ENCODE peak calls at places on chromosomes 16 and 17, in eight cellular contexts. P is prostate gland, R is tibial artery, Q is fibroblast of the aortic adventitia, F is heart left ventricle, G is LNCaP clone FGC, X is AG04449, J is psoas muscle. D is an unnamed sample.
A peak's percentile ranks its signal among the peaks of the same experiment; 100 is the strongest.

GRCh38 chr17:9055281-9055680 is 34.0 kb downstream of the NTN1 start:
- DNase-seq in P (no peak), F (no peak), Q (no peak), G (no peak), R (no peak), X (no peak), J (no peak), D (no peak)

GRCh38 chr17:17252149-17252810 is 15.3 kb upstream of the FLCN start:
- DNase-seq in J (no peak), F (no peak), R (no peak), P (no peak), X (no peak), Q (no peak), G (peak; percentile 26), D (no peak)

GRCh38 chr17:70582777-70583176 is 413.4 kb downstream of the KCNJ2 start:
- DNase-seq in G (no peak), Q (no peak), F (no peak), X (no peak), R (no peak), P (no peak), J (no peak), D (no peak)

GRCh38 chr16:13873835-13874438 is 46.0 kb upstream of the ERCC4 start:
- DNase-seq in Q (peak; percentile 9), G (no peak), R (no peak), P (no peak), J (no peak), F (no peak), X (no peak), D (peak; percentile 12)

GRCh38 chr17:39605492-39606433 is 2.0 kb downstream of the NEUROD2 start:
- DNase-seq in F (no peak), X (no peak), Q (peak; percentile 6), R (no peak), G (no peak), J (no peak), P (no peak), D (no peak)

GRCh38 chr17:40796846-40797245 is 2.9 kb downstream of the KRT28 start:
- DNase-seq in J (no peak), P (no peak), F (no peak), R (no peak), G (no peak), Q (no peak), X (no peak), D (no peak)

GRCh38 chr17:44971776-44972483 is 3.8 kb upstream of the C1QL1 start:
- DNase-seq in R (no peak), Q (no peak), X (peak; percentile 17), G (no peak), F (no peak), P (no peak), J (no peak), D (peak; percentile 37)

GRCh38 chr17:29870836-29871430 is 59.1 kb downstream of the SSH2 start:
- DNase-seq in X (no peak), Q (peak; percentile 5), J (no peak), P (no peak), R (no peak), F (no peak), G (no peak), D (peak; percentile 41)

GRCh38 chr17:60321336-60322055 is 70.4 kb downstream of the USP32 start:
- DNase-seq in F (no peak), J (no peak), G (no peak), R (no peak), P (no peak), X (no peak), Q (no peak), D (no peak)

GRCh38 chr17:17549732-17550366 is 41.7 kb downstream of the PEMT start:
- DNase-seq in Q (no peak), R (no peak), G (no peak), X (no peak), P (no peak), F (no peak), J (no peak), D (no peak)

GRCh38 chr16:22643886-22644285 is 133.2 kb downstream of the NPIPB5 start:
- DNase-seq in R (no peak), Q (no peak), P (no peak), J (no peak), F (no peak), X (no peak), G (no peak), D (no peak)

GRCh38 chr16:10088380-10088793 is 93.8 kb downstream of the GRIN2A start:
- DNase-seq in F (peak; percentile 16), G (no peak), Q (peak; percentile 59), P (no peak), X (no peak), J (no peak), R (peak; percentile 23), D (peak; percentile 18)

GRCh38 chr17:28076138-28076537 is 33.7 kb downstream of the NLK start:
- DNase-seq in P (no peak), Q (no peak), G (no peak), F (no peak), R (no peak), J (no peak), X (no peak), D (no peak)

GRCh38 chr16:85641776-85642176 is 28.7 kb downstream of the GSE1 start:
- DNase-seq in X (no peak), J (peak; percentile 77), G (no peak), Q (peak; percentile 37), F (no peak), P (peak; percentile 66), R (peak; percentile 50), D (peak; percentile 56)

GRCh38 chr17:46975287-46975686 is 3.8 kb downstream of the RPRML start:
- DNase-seq in G (no peak), Q (no peak), X (no peak), F (no peak), P (no peak), J (no peak), R (no peak), D (no peak)
- H3K4me3 ChIP-seq in G (no peak overlapping the region), Q (no peak overlapping the region), X (no peak overlapping the region), F (no peak overlapping the region), P (no peak overlapping the region), J (no peak overlapping the region), R (no peak overlapping the region), D (no peak overlapping the region)

DNA sequence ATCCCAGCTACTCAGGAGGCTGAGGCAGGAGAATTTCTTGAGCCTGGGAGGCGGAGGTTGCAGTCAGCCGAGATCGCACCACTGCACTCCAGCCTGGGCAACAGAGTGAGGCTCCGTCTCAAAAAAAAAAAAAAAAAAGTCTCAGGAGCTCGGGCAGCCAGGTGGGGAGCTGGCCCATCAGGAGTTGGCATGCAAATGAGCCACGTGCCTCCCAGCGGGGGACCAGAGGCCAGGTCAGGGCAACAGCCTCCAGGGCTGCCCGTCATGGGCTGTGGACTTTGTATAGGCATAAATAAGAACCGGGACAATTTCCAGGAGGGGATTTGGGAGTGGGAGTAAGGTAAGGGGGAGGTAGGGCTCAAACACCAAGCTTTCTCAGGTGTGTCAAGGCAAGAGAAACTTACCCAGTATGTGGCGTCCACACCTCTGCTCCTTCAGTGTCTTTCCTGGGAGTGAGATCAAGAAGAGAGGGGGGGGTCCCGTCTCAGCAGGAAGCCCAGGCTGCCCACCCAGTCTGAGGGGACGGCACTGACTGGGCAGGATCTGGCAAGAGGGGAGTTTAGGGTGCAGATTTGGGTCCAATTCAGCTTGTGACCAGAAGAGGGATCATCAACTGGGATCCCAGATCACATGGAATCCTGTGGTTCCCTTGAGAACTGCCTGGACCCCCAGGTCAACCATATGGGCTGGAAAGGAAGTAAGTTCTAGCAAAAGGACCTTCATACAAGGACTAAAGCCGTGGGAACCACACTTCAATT is 22.3 kb upstream of the G6PC1 start:
- DNase-seq in P (no peak), Q (no peak), F (no peak), G (peak; percentile 10), J (no peak), X (no peak), R (no peak), D (no peak)
- TF ChIP-seq CTCF in P (no peak), Q (no peak), F (no peak), G (no peak), J (no peak), X (no peak), R (no peak), D (no peak)

GRCh38 chr16:87515475-87516330 is 22.9 kb upstream of the ZCCHC14 start:
- DNase-seq in Q (peak; percentile 34), J (no peak), P (no peak), G (no peak), F (no peak), R (no peak), X (no peak), D (no peak)
- H3K4me3 ChIP-seq in Q (no peak overlapping the region), J (no peak overlapping the region), P (no peak overlapping the region), G (no peak overlapping the region), F (no peak overlapping the region), R (no peak overlapping the region), X (no peak overlapping the region), D (no peak overlapping the region)

GRCh38 chr16:3095869-3096268 is 3.2 kb downstream of the ZSCAN10 start:
- DNase-seq in G (no peak), X (no peak), J (no peak), P (no peak), R (no peak), F (no peak), Q (no peak), D (no peak)
- TF ChIP-seq CTCF in G (no peak), X (no peak), J (peak; percentile 14), P (no peak), R (no peak), F (no peak), Q (peak; percentile 36), D (peak; percentile 29)

GRCh38 chr16:81610936-81611335 is 166.3 kb downstream of the CMIP start:
- DNase-seq in X (no peak), F (no peak), R (no peak), P (no peak), Q (no peak), J (no peak), G (no peak), D (no peak)

GRCh38 chr16:81608515-81609209 is 164.1 kb downstream of the CMIP start:
- DNase-seq in G (no peak), P (no peak), F (no peak), J (peak; percentile 44), X (no peak), Q (peak; percentile 82), R (peak; percentile 57), D (peak; percentile 86)

GRCh38 chr16:81609323-81609892 is 164.8 kb downstream of the CMIP start:
- DNase-seq in R (no peak), P (no peak), X (no peak), G (no peak), F (no peak), J (no peak), Q (no peak), D (no peak)

GRCh38 chr16:81611721-81612120 is 167.1 kb downstream of the CMIP start:
- DNase-seq in P (no peak), X (no peak), G (no peak), F (no peak), J (no peak), Q (no peak), R (no peak), D (no peak)

DNA sequence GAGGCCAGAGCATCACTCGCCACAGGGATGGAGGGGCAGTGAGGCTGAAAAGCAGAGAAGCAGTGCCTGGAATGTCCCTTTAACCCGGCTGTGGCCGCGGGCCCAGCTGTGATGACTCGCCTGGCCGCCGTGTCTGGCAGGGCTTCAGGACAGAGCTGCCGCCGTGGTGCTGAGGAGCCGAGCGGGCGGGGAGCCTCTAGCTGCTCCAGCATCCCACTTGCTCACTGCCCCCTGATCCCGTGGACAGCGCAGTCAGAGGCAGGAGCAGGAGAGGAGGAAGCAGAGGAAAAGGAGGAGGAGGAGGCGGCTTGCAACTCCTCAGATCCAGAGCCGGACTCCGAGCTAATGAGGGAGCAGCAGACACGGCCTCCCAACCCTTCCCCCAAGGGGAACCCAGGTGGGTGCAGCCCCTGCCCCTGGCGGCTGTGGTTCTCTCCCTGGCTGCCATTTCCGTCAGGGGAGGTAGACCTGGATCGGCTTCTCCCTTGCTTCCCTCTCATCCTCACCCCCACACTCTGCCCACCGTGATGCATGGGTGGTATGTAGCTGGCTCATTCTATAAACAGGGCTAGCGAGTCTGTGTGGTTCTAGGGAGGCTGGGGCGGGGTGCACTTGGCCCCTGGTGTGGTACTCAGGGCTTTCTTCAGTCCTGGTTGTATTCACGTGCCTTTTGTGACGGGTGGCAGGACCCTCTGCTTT is 165.7 kb downstream of the CMIP start:
- DNase-seq in F (peak; percentile 74), R (peak; percentile 82), Q (peak; percentile 86), G (no peak), P (peak; percentile 43), J (peak; percentile 85), X (no peak), D (peak; percentile 81)
- H3K4me3 ChIP-seq in F (no peak overlapping the region), R (peak overlapping the region; percentile 26), Q (peak overlapping the region; percentile 44), G (no peak overlapping the region), P (no peak overlapping the region), J (peak overlapping the region; percentile 6), X (no peak overlapping the region), D (peak overlapping the region; percentile 26)